ENCODE peak calls at places on chromosomes 3 and 15, in four cellular contexts. V is endodermal cell, C is sigmoid colon, Z is pancreas. B is an unnamed sample. For H3K36me3, the result is how much of the 10 kb centered on the place peaks cover.

GRCh38 chr3:31016196-31016595 is 121.7 kb upstream of the GADL1 start:
- DNase-seq in V (no peak), C (no peak), Z (no peak), B (no peak)

GRCh38 chr15:89500397-89501270 is 4.3 kb upstream of the RHCG start:
- DNase-seq in V (peak), C (no peak), Z (no peak), B (no peak)

GRCh38 chr15:30991301-30992072 is at the start of gene MTMR10:
- DNase-seq in V (peak), C (peak), Z (peak), B (peak)

GRCh38 chr3:157494581-157495281 is 8.5 kb downstream of the VEPH1 start:
- DNase-seq in V (no peak), C (no peak), Z (no peak), B (no peak)

GRCh38 chr15:43932907-43933306 is 106.1 kb downstream of the WDR76 start:
- DNase-seq in V (no peak), C (no peak), Z (no peak), B (no peak)

GRCh38 chr3:195352895-195353488 is 82.0 kb upstream of the XXYLT1 start:
- DNase-seq in V (no peak), C (no peak), Z (no peak), B (no peak)

GRCh38 chr3:16151109-16151508 is 23.4 kb upstream of the GALNT15 start:
- DNase-seq in V (no peak), C (peak), Z (no peak), B (peak)

GRCh38 chr3:58508437-58508836 is 16.5 kb downstream of the KCTD6 start:
- DNase-seq in V (no peak), C (no peak), Z (no peak), B (no peak)

GRCh38 chr3:40290396-40290795 is 19.1 kb upstream of the EIF1B start:
- DNase-seq in V (peak), C (no peak), Z (no peak), B (no peak)

GRCh38 chr3:50242371-50242770 is 6.4 kb downstream of the GNAI2 start:
- DNase-seq in V (no peak), C (no peak), Z (no peak), B (no peak)

GRCh38 chr3:14282706-14283075 is 104.1 kb downstream of the LSM3 start:
- DNase-seq in V (no peak), C (no peak), Z (no peak), B (no peak)
- TF ChIP-seq CTCF in V (no peak), C (no peak), Z (no peak), B (no peak)

GRCh38 chr3:149038322-149038721 is 47.0 kb downstream of the GYG1 start:
- DNase-seq in V (no peak), C (no peak), Z (no peak), B (no peak)

GRCh38 chr3:149037684-149038083 is 46.3 kb downstream of the GYG1 start:
- DNase-seq in V (no peak), C (no peak), Z (no peak), B (no peak)

GRCh38 chr3:149044329-149045083 is 41.8 kb downstream of the HLTF start:
- DNase-seq in V (no peak), C (no peak), Z (no peak), B (no peak)

GRCh38 chr3:149042766-149043386 is 43.5 kb downstream of the HLTF start:
- DNase-seq in V (no peak), C (no peak), Z (no peak), B (no peak)
- H3K36me3 ChIP-seq in V (half or more), C (under half), Z (under half), B (under half)

GRCh38 chr3:52681610-52682009 is 4.1 kb downstream of the PBRM1 start:
- DNase-seq in V (no peak), C (no peak), Z (no peak), B (no peak)

GRCh38 chr3:52679811-52680210 is 5.9 kb downstream of the PBRM1 start:
- DNase-seq in V (no peak), C (no peak), Z (no peak), B (no peak)

GRCh38 chr3:52683611-52684010 is 2.1 kb downstream of the PBRM1 start:
- DNase-seq in V (no peak), C (no peak), Z (no peak), B (no peak)

GRCh38 chr3:52684184-52684583 is 1.5 kb downstream of the PBRM1 start:
- DNase-seq in V (no peak), C (no peak), Z (no peak), B (no peak)

GRCh38 chr3:52682016-52682415 is 3.7 kb downstream of the PBRM1 start:
- DNase-seq in V (no peak), C (no peak), Z (no peak), B (no peak)
- TF ChIP-seq CTCF in V (peak), C (no peak), Z (no peak), B (no peak)

GRCh38 chr15:34010921-34011320 is 28.1 kb downstream of the AVEN start:
- DNase-seq in V (no peak), C (no peak), Z (no peak), B (no peak)

GRCh38 chr15:34014556-34014955 is 24.4 kb downstream of the AVEN start:
- DNase-seq in V (no peak), C (no peak), Z (no peak), B (no peak)

GRCh38 chr15:34013746-34014145 is 25.3 kb downstream of the AVEN start:
- DNase-seq in V (no peak), C (no peak), Z (no peak), B (no peak)

GRCh38 chr15:34011476-34011875 is 27.5 kb downstream of the AVEN start:
- DNase-seq in V (no peak), C (no peak), Z (no peak), B (no peak)

DNA sequence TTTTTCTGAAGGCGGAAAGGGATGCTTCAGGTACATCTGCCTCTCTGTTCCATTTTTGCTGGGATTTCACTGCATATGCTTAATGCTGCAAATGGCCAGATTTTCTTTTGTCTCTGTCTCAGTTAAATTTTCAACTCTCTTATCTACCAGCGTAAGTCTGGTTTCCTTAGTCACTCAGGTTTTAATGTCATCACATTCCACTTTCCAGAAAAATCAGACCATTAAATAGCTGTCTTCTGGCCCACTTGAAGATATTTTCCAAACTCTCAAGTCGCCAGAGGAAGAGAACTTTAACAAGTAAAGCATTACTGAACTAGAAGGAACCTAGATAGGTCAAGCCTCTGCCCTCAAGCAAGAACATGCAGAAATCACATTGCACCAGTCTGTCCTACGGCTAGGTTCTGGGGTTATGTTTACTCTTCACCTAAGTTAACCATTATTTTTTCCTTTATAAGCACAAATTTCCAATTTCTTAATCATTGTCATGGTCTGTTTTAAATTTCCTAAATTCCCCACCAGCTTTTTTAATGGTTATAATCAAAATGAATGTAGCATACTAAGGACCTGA is 26.5 kb downstream of the AVEN start:
- DNase-seq in V (no peak), C (no peak), Z (no peak), B (no peak)
- H3K36me3 ChIP-seq in V (under half), C (under half), Z (under half), B (under half)

DNA sequence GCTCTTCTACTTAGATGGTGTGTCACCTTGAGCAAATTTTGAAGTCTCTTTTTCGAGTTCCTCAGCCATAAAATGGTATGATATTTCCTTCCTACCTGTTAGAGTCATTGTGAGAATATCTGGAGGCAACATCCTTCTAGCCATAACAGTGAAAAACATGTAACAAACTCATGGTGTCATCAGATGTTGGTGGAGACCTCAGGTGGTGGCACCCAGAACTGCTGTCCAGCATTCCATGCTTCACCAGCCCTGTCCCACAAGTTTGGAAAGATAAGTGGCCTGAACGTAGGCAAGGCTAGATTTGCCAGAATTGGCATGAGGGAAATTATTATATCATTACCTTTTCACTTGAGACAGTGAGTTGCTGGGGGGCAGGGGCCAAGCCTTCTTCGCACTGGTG is 30.4 kb downstream of the GASK1A start:
- DNase-seq in V (no peak), C (no peak), Z (no peak), B (no peak)
- TF ChIP-seq CTCF in V (peak), C (no peak), Z (no peak), B (no peak)

DNA sequence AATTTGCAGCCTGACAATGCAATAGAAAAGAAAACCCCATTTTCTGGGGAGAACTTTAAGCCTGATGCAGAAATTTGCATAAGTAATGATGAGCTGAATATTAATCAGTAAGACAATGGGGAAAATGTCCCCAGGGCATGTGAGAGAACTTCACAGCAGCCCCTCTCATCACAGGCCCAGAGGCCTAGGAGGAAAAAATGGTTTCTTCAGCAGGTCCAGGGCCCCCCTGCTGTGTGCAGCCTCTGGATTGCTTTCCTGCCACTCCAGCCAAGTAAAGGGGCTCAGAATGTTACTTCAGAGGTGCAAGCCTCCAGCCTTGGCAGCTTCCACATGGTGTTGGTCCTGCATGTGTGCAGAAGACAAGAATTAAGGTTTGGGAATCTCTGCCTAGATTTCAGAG is 900.3 kb upstream of the ROBO1 start:
- DNase-seq in V (no peak), C (no peak), Z (no peak), B (no peak)
- H3K36me3 ChIP-seq in V (under half), C (under half), Z (under half), B (under half)

GRCh38 chr15:74441248-74441939 is 7.6 kb upstream of the SEMA7A start:
- DNase-seq in V (no peak), C (no peak), Z (no peak), B (no peak)

GRCh38 chr15:74442063-74442462 is 8.3 kb upstream of the SEMA7A start:
- DNase-seq in V (no peak), C (no peak), Z (no peak), B (no peak)

GRCh38 chr15:74438206-74438605 is 4.4 kb upstream of the SEMA7A start:
- DNase-seq in V (no peak), C (no peak), Z (no peak), B (no peak)

GRCh38 chr15:74442604-74443003 is 8.8 kb upstream of the SEMA7A start:
- DNase-seq in V (no peak), C (no peak), Z (no peak), B (no peak)

GRCh38 chr15:74438696-74439316 is 5.0 kb upstream of the SEMA7A start:
- DNase-seq in V (peak), C (peak), Z (no peak), B (peak)
- TF ChIP-seq CTCF in V (peak), C (peak), Z (peak), B (peak)

GRCh38 chr3:20375302-20375701 is 189.3 kb upstream of the SGO1 start:
- DNase-seq in V (no peak), C (no peak), Z (no peak), B (no peak)
- H3K36me3 ChIP-seq in V (under half), C (under half), Z (under half), B (under half)